ENCODE peak calls at places on chromosomes 13 and 19, in six cellular contexts. T is KG1; O is GM04503; S is hepatocyte; K is SW480; A is activated CD8-positive, alpha-beta memory T cell treated with anti-CD3 and anti-CD28 coated beads, Interleukin-2, amount 50 U/mL, for 4 hours. U is an unnamed sample.
A peak's percentile ranks its signal among the peaks of the same experiment; 100 is the strongest.

GRCh38 chr19:52398091-52398461 is 427 bp downstream of the ZNF528 start:
- DNase-seq in S (peak; percentile 31), O (no peak), A (no peak), T (no peak), K (no peak), U (no peak)

GRCh38 chr13:91572944-91573535 is 174.6 kb downstream of the GPC5 start:
- DNase-seq in S (no peak), O (no peak), K (no peak), A (no peak), T (no peak), U (no peak)

GRCh38 chr19:52685811-52686210 is 47.7 kb upstream of the ZNF83 start:
- DNase-seq in K (no peak), O (no peak), A (no peak), S (no peak), T (no peak), U (no peak)

GRCh38 chr13:20191902-20192469 is 752 bp downstream of the GJB2 start:
- DNase-seq in O (no peak), K (peak; percentile 66), T (no peak), A (no peak), S (peak; percentile 58), U (peak; percentile 27)

GRCh38 chr19:43534811-43535761 is 2.1 kb downstream of the ZNF575 start:
- DNase-seq in T (no peak), O (no peak), A (peak; percentile 43), K (no peak), S (peak; percentile 75), U (peak; percentile 28)

GRCh38 chr19:12703056-12703455 is 6.6 kb upstream of the FBXW9 start:
- DNase-seq in K (peak; percentile 30), A (no peak), T (no peak), O (no peak), S (peak; percentile 18), U (peak; percentile 66)

GRCh38 chr19:55635334-55635717 is 5.5 kb upstream of the ZNF580 start:
- DNase-seq in O (no peak), S (no peak), K (no peak), A (no peak), T (no peak), U (no peak)

GRCh38 chr19:5718579-5719273 is 1.2 kb downstream of the LONP1 start:
- DNase-seq in O (peak; percentile 64), T (peak; percentile 11), S (peak; percentile 70), K (peak; percentile 78), A (peak; percentile 41), U (peak; percentile 82)

GRCh38 chr19:13068064-13068807 is 34.4 kb downstream of the LYL1 start:
- DNase-seq in A (no peak), T (no peak), S (no peak), K (no peak), O (no peak), U (no peak)

GRCh38 chr13:111561091-111561778 is 240.8 kb downstream of the TEX29 start:
- DNase-seq in O (no peak), A (no peak), K (no peak), S (no peak), T (no peak), U (no peak)

U was measured in ACHN.